ENCODE peak calls at places on chromosomes 16 and 17, in four cellular contexts. One of them, this sample, is unnamed. For H3K27me3, the result is how much of the 10 kb centered on the place peaks cover.

GRCh38 chr17:50764860-50765259 is 2.5 kb downstream of the ANKRD40CL start:
- DNase-seq in H9: no peak
- DNase-seq in CD8-positive, alpha-beta T cell: no peak
- DNase-seq in upper lobe of left lung: no peak
- DNase-seq in this sample: no peak

GRCh38 chr16:27245276-27246231 is 23.0 kb downstream of the NSMCE1 start:
- DNase-seq in upper lobe of left lung: peak
- DNase-seq in H9: peak
- DNase-seq in CD8-positive, alpha-beta T cell: no peak
- DNase-seq in this sample: no peak

GRCh38 chr16:31213342-31213741 is 577 bp upstream of the TRIM72 start:
- DNase-seq in upper lobe of left lung: no peak
- DNase-seq in H9: no peak
- DNase-seq in CD8-positive, alpha-beta T cell: no peak
- DNase-seq in this sample: no peak

GRCh38 chr17:692116-692515 is 22.5 kb downstream of the VPS53 start:
- DNase-seq in upper lobe of left lung: no peak
- DNase-seq in CD8-positive, alpha-beta T cell: no peak
- DNase-seq in H9: no peak
- DNase-seq in this sample: no peak

GRCh38 chr17:6442775-6443174 is 1.5 kb upstream of the PIMREG start:
- DNase-seq in CD8-positive, alpha-beta T cell: no peak
- DNase-seq in upper lobe of left lung: no peak
- DNase-seq in H9: no peak
- DNase-seq in this sample: no peak

GRCh38 chr17:74117087-74117486 is 86.4 kb upstream of the RPL38 start:
- DNase-seq in upper lobe of left lung: no peak
- DNase-seq in H9: peak
- DNase-seq in CD8-positive, alpha-beta T cell: no peak
- DNase-seq in this sample: no peak

GRCh38 chr16:78177927-78178326 is 78.5 kb downstream of the WWOX start:
- DNase-seq in CD8-positive, alpha-beta T cell: no peak
- DNase-seq in upper lobe of left lung: no peak
- DNase-seq in H9: no peak
- DNase-seq in this sample: no peak

GRCh38 chr17:43694081-43694870 is 32.6 kb upstream of the MEOX1 start:
- DNase-seq in H9: peak
- DNase-seq in CD8-positive, alpha-beta T cell: peak
- DNase-seq in upper lobe of left lung: peak
- DNase-seq in this sample: peak

GRCh38 chr17:61551255-61551742 is 39.7 kb downstream of the NACA2 start:
- DNase-seq in H9: no peak
- DNase-seq in CD8-positive, alpha-beta T cell: no peak
- DNase-seq in upper lobe of left lung: no peak
- DNase-seq in this sample: no peak

GRCh38 chr17:74863420-74864296 is 4.0 kb upstream of the GRIN2C start:
- DNase-seq in H9: no peak
- DNase-seq in CD8-positive, alpha-beta T cell: no peak
- DNase-seq in upper lobe of left lung: no peak
- DNase-seq in this sample: no peak

GRCh38 chr16:88993006-88993787 is 16.2 kb upstream of the CBFA2T3 start:
- DNase-seq in upper lobe of left lung: no peak
- DNase-seq in H9: peak
- DNase-seq in CD8-positive, alpha-beta T cell: no peak
- DNase-seq in this sample: no peak

GRCh38 chr16:56360117-56361008 is 65.0 kb downstream of the AMFR start:
- DNase-seq in CD8-positive, alpha-beta T cell: no peak
- DNase-seq in upper lobe of left lung: peak
- DNase-seq in H9: no peak
- DNase-seq in this sample: no peak

GRCh38 chr16:64866026-64866425 is 255.8 kb downstream of the CDH11 start:
- DNase-seq in upper lobe of left lung: no peak
- DNase-seq in CD8-positive, alpha-beta T cell: no peak
- DNase-seq in H9: no peak
- DNase-seq in this sample: no peak

GRCh38 chr16:88585269-88585668 is 15.1 kb downstream of the ZC3H18 start:
- DNase-seq in upper lobe of left lung: no peak
- DNase-seq in H9: no peak
- DNase-seq in CD8-positive, alpha-beta T cell: no peak
- DNase-seq in this sample: no peak

GRCh38 chr16:83400234-83400633 is 407.5 kb upstream of the HSBP1 start:
- DNase-seq in upper lobe of left lung: peak
- DNase-seq in H9: peak
- DNase-seq in CD8-positive, alpha-beta T cell: no peak
- DNase-seq in this sample: no peak

GRCh38 chr17:72397687-72398086 is 276.9 kb downstream of the SOX9 start:
- DNase-seq in H9: no peak
- DNase-seq in upper lobe of left lung: no peak
- DNase-seq in CD8-positive, alpha-beta T cell: no peak
- DNase-seq in this sample: no peak

GRCh38 chr16:82761236-82761635 is 134.5 kb downstream of the CDH13 start:
- DNase-seq in CD8-positive, alpha-beta T cell: no peak
- DNase-seq in H9: no peak
- DNase-seq in upper lobe of left lung: peak
- DNase-seq in this sample: no peak

GRCh38 chr17:520447-521167 is 168.0 kb upstream of the RPH3AL start:
- DNase-seq in CD8-positive, alpha-beta T cell: no peak
- DNase-seq in upper lobe of left lung: peak
- DNase-seq in H9: no peak
- DNase-seq in this sample: no peak

GRCh38 chr17:68004201-68004600 is 7.9 kb upstream of the C17orf58 start:
- DNase-seq in H9: peak
- DNase-seq in upper lobe of left lung: no peak
- DNase-seq in CD8-positive, alpha-beta T cell: no peak
- DNase-seq in this sample: no peak

GRCh38 chr16:2090819-2091721 is 43.3 kb downstream of the TSC2 start:
- DNase-seq in upper lobe of left lung: peak
- DNase-seq in H9: peak
- DNase-seq in CD8-positive, alpha-beta T cell: no peak
- DNase-seq in this sample: no peak

GRCh38 chr17:68561319-68561718 is 39.8 kb downstream of the FAM20A start:
- DNase-seq in H9: no peak
- DNase-seq in upper lobe of left lung: no peak
- DNase-seq in CD8-positive, alpha-beta T cell: no peak
- DNase-seq in this sample: no peak

GRCh38 chr16:73064996-73065349 is 17.0 kb upstream of the ZFHX3 start:
- DNase-seq in CD8-positive, alpha-beta T cell: no peak
- DNase-seq in H9: peak
- DNase-seq in upper lobe of left lung: no peak
- DNase-seq in this sample: no peak

GRCh38 chr16:56047307-56048234 is 143.7 kb upstream of the GNAO1 start:
- DNase-seq in upper lobe of left lung: no peak
- DNase-seq in H9: no peak
- DNase-seq in CD8-positive, alpha-beta T cell: no peak
- DNase-seq in this sample: no peak

GRCh38 chr17:12094336-12094735 is 73.7 kb downstream of the MAP2K4 start:
- DNase-seq in CD8-positive, alpha-beta T cell: no peak
- DNase-seq in H9: no peak
- DNase-seq in upper lobe of left lung: no peak
- DNase-seq in this sample: no peak

GRCh38 chr17:43849116-43849515 is 2.1 kb downstream of the CD300LG start:
- DNase-seq in upper lobe of left lung: no peak
- DNase-seq in H9: no peak
- DNase-seq in CD8-positive, alpha-beta T cell: no peak
- DNase-seq in this sample: no peak

GRCh38 chr16:27698266-27698665 is 148.3 kb downstream of the KATNIP start:
- DNase-seq in H9: peak
- DNase-seq in upper lobe of left lung: no peak
- DNase-seq in CD8-positive, alpha-beta T cell: no peak
- DNase-seq in this sample: no peak

GRCh38 chr16:9297437-9298113 is 206.1 kb downstream of the HAPSTR1 start:
- DNase-seq in H9: peak
- DNase-seq in upper lobe of left lung: peak
- DNase-seq in CD8-positive, alpha-beta T cell: no peak
- DNase-seq in this sample: no peak

GRCh38 chr17:76716146-76716833 is 5.5 kb upstream of the MXRA7 start:
- DNase-seq in upper lobe of left lung: peak
- DNase-seq in H9: no peak
- DNase-seq in CD8-positive, alpha-beta T cell: peak
- DNase-seq in this sample: peak

GRCh38 chr17:74761931-74762330 is 13.5 kb downstream of the NHERF1 start:
- DNase-seq in CD8-positive, alpha-beta T cell: no peak
- DNase-seq in upper lobe of left lung: no peak
- DNase-seq in H9: no peak
- DNase-seq in this sample: no peak

GRCh38 chr17:33086041-33086440 is 94.4 kb downstream of the SPACA3 start:
- DNase-seq in CD8-positive, alpha-beta T cell: no peak
- DNase-seq in upper lobe of left lung: no peak
- DNase-seq in H9: no peak
- DNase-seq in this sample: no peak

GRCh38 chr17:33084755-33085154 is 93.1 kb downstream of the SPACA3 start:
- DNase-seq in CD8-positive, alpha-beta T cell: no peak
- DNase-seq in H9: no peak
- DNase-seq in upper lobe of left lung: no peak
- DNase-seq in this sample: no peak

GRCh38 chr17:33086878-33087277 is 95.2 kb downstream of the SPACA3 start:
- DNase-seq in upper lobe of left lung: no peak
- DNase-seq in CD8-positive, alpha-beta T cell: no peak
- DNase-seq in H9: no peak
- DNase-seq in this sample: no peak

GRCh38 chr17:33080091-33080490 is 88.4 kb downstream of the SPACA3 start:
- DNase-seq in CD8-positive, alpha-beta T cell: no peak
- DNase-seq in H9: no peak
- DNase-seq in upper lobe of left lung: no peak
- DNase-seq in this sample: no peak

DNA sequence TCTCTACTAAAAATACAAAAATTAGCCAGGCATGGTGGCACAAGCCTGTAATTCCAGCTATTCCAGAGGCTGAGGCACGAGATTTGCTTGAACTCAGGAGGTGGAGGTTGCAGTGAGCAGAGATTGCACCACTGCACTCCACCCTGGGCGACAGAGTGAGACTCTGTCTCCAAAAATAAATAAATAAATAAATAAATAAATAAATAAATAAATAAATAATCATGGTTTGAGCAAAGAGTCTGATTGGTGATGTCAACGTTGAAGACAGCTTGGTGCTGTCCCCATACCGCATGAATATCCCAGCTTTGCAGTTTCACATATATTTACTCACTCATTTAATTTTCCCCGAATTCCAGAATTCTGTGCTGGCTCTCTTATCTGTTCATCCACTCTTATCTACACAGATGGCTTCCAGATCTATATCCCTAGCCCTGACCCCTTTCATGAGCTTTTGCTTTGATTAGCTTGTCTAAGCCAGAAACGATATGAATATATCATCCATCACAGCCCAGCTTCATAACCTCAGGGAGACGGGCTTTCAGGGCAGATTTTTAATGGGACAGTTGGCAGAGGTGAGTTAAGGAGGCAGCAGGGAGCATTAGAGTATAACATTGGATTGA is 91.0 kb downstream of the SPACA3 start:
- DNase-seq in H9: no peak
- DNase-seq in CD8-positive, alpha-beta T cell: no peak
- DNase-seq in upper lobe of left lung: no peak
- DNase-seq in this sample: no peak
- H3K27me3 ChIP-seq in H9: under half
- H3K27me3 ChIP-seq in CD8-positive, alpha-beta T cell: under half
- H3K27me3 ChIP-seq in upper lobe of left lung: under half
- H3K27me3 ChIP-seq in this sample: under half

DNA sequence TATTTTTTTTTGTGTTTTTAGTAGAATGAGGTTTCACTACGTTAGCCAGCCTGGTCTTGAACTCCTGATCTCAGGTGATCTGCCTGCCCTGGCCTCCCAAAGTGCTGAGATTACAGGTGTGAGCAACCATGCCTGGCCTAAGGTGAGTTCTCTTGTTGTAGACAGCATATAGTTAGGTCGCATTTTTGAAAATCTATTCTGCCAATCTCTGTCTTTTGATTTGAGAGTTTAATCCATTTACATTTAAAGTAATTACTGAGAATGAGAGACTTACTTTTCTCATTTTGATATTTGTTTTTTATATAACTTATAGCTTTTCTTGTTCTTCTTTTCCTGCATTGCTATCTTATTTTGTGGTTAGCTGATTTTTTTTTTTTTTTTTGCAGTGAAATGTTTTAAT is 6.3 kb upstream of the PRKCB start:
- DNase-seq in upper lobe of left lung: no peak
- DNase-seq in CD8-positive, alpha-beta T cell: no peak
- DNase-seq in H9: no peak
- DNase-seq in this sample: no peak
- H3K27ac ChIP-seq in upper lobe of left lung: no peak
- H3K27ac ChIP-seq in CD8-positive, alpha-beta T cell: no peak
- H3K27ac ChIP-seq in H9: no peak
- H3K27ac ChIP-seq in this sample: no peak

GRCh38 chr16:74998481-74999207 is at the start of gene ZNRF1:
- DNase-seq in CD8-positive, alpha-beta T cell: peak
- DNase-seq in upper lobe of left lung: peak
- DNase-seq in H9: peak
- DNase-seq in this sample: peak

GRCh38 chr16:75002474-75002873 is 3.6 kb downstream of the ZNRF1 start:
- DNase-seq in CD8-positive, alpha-beta T cell: no peak
- DNase-seq in upper lobe of left lung: no peak
- DNase-seq in H9: no peak
- DNase-seq in this sample: no peak

GRCh38 chr16:74999208-74999682 is 421 bp downstream of the ZNRF1 start:
- DNase-seq in CD8-positive, alpha-beta T cell: peak
- DNase-seq in upper lobe of left lung: no peak
- DNase-seq in H9: no peak
- DNase-seq in this sample: peak

GRCh38 chr16:75000481-75001081 is 1.8 kb downstream of the ZNRF1 start:
- DNase-seq in H9: no peak
- DNase-seq in upper lobe of left lung: no peak
- DNase-seq in CD8-positive, alpha-beta T cell: no peak
- DNase-seq in this sample: no peak

DNA sequence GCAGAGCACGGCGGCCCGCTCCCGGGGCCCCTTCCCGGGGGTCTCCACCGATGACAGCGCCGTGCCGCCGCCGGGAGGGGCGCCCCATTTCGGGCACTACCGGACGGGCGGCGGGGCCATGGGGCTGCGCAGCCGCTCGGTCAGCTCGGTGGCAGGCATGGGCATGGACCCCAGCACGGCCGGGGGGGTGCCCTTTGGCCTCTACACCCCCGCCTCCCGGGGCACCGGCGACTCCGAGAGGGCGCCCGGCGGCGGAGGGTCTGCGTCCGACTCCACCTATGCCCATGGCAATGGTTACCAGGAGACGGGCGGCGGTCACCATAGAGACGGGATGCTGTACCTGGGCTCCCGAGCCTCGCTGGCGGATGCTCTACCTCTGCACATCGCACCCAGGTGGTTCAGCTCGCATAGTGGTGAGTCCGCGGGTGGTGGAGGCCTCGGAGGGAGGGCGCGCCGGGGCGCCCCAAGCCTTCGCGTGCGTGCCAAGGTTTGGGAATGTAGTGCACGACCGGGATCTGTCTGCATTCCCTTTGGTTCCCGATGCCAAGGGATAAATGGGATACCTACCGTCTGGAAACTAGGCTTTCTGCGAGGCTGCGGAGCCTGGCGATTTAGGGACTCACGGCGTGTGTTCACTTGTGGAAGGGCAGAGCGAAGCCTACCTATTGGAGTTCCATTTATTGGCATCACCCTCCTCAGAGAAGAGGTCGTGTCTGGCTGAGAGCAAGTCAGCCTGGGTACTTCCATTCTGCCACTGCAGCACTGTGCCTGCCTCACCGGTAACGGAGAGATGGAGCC is 1.1 kb downstream of the ZNRF1 start:
- DNase-seq in upper lobe of left lung: peak
- DNase-seq in CD8-positive, alpha-beta T cell: peak
- DNase-seq in H9: peak
- DNase-seq in this sample: peak
- TF ChIP-seq CTCF in upper lobe of left lung: no peak
- TF ChIP-seq CTCF in CD8-positive, alpha-beta T cell: no peak
- TF ChIP-seq CTCF in H9: no peak
- TF ChIP-seq CTCF in this sample: no peak

GRCh38 chr17:77915594-77916021 is 42.9 kb upstream of the TNRC6C start:
- DNase-seq in upper lobe of left lung: no peak
- DNase-seq in H9: no peak
- DNase-seq in CD8-positive, alpha-beta T cell: no peak
- DNase-seq in this sample: no peak
- H3K27me3 ChIP-seq in upper lobe of left lung: under half
- H3K27me3 ChIP-seq in H9: under half
- H3K27me3 ChIP-seq in CD8-positive, alpha-beta T cell: under half
- H3K27me3 ChIP-seq in this sample: under half

This sample was measured in CD4-positive, alpha-beta T cell.